ENCODE peak calls at places on chromosomes 12 and 14, in nine cellular contexts. P is HepG2, L is A549, R is sigmoid colon, C is GM12878, J is ovary, S is H1, M is stomach, H is K562. I is an unnamed sample.

GRCh38 chr12:114512351-114512750 is 106.4 kb upstream of the TBX5 start:
- DNase-seq in J (no peak), H (no peak), R (no peak), P (peak), C (no peak), S (no peak), L (peak), M (no peak), I (no peak)

GRCh38 chr12:24822121-24822899 is 126.6 kb downstream of the BCAT1 start:
- DNase-seq in P (no peak), R (no peak), C (peak), J (no peak), L (no peak), S (no peak), H (no peak), M (no peak), I (no peak)

GRCh38 chr12:54173066-54173726 is 15.6 kb downstream of the SMUG1 start:
- DNase-seq in J (peak), S (peak), L (no peak), M (peak), P (no peak), H (peak), C (no peak), R (peak), I (peak)

GRCh38 chr14:100967178-100967577 is 63.7 kb upstream of the RTL1 start:
- DNase-seq in H (no peak), C (no peak), J (no peak), S (no peak), P (no peak), L (no peak), R (no peak), M (no peak), I (no peak)

GRCh38 chr12:93979189-93979588 is 169.2 kb upstream of the PLXNC1 start:
- DNase-seq in J (no peak), H (no peak), L (peak), P (no peak), R (no peak), C (peak), S (no peak), M (peak), I (no peak)

GRCh38 chr12:42534184-42534838 is 55.2 kb downstream of the PRICKLE1 start:
- DNase-seq in J (no peak), C (no peak), H (no peak), L (no peak), P (no peak), S (no peak), M (no peak), R (no peak), I (no peak)

GRCh38 chr12:128025856-128026255 is 241.1 kb upstream of the TMEM132C start:
- DNase-seq in M (no peak), S (no peak), P (no peak), R (no peak), L (no peak), J (no peak), H (no peak), C (no peak), I (no peak)

GRCh38 chr12:79597910-79598309 is 92.9 kb downstream of the PAWR start:
- DNase-seq in M (no peak), J (no peak), R (no peak), C (no peak), P (peak), S (no peak), H (no peak), L (no peak), I (no peak)

GRCh38 chr12:124626841-124627502 is 59.6 kb upstream of the NCOR2 start:
- DNase-seq in R (peak), J (peak), H (no peak), P (no peak), S (no peak), L (no peak), M (peak), C (no peak), I (peak)

GRCh38 chr12:1920971-1921370 is 2.5 kb upstream of the CACNA2D4 start:
- DNase-seq in R (peak), P (no peak), M (peak), C (no peak), H (no peak), J (no peak), L (no peak), S (peak), I (no peak)

GRCh38 chr14:57346741-57347140 is 43.6 kb upstream of the NAA30 start:
- DNase-seq in S (no peak), H (no peak), R (no peak), P (peak), C (no peak), J (no peak), M (no peak), L (no peak), I (no peak)

GRCh38 chr14:100673085-100673806 is 53.4 kb upstream of the DLK1 start:
- DNase-seq in J (no peak), P (peak), C (no peak), S (peak), M (peak), R (no peak), H (no peak), L (no peak), I (no peak)

GRCh38 chr12:3437986-3438385 is 53.0 kb upstream of the PRMT8 start:
- DNase-seq in S (no peak), R (no peak), M (no peak), J (no peak), P (no peak), L (no peak), C (no peak), H (no peak), I (no peak)

GRCh38 chr12:50282581-50283229 is 615 bp downstream of the LIMA1 start:
- DNase-seq in M (no peak), S (no peak), R (no peak), C (no peak), L (no peak), P (no peak), J (no peak), H (peak), I (no peak)

GRCh38 chr12:95202691-95203476 is 14.4 kb downstream of the FGD6 start:
- DNase-seq in P (no peak), R (no peak), J (no peak), L (no peak), C (no peak), H (no peak), M (no peak), S (no peak), I (no peak)

GRCh38 chr12:3173008-3173553 is 95.9 kb downstream of the TSPAN9 start:
- DNase-seq in L (no peak), H (no peak), J (no peak), M (no peak), P (no peak), R (no peak), S (no peak), C (no peak), I (no peak)

GRCh38 chr14:77607741-77608302 is 8.6 kb downstream of the SPTLC2 start:
- DNase-seq in P (no peak), L (no peak), H (no peak), R (no peak), J (no peak), C (no peak), M (no peak), S (no peak), I (no peak)

GRCh38 chr12:110776410-110776809 is 33.7 kb upstream of the PPP1CC start:
- DNase-seq in M (no peak), C (peak), S (no peak), P (no peak), H (no peak), R (no peak), J (no peak), L (no peak), I (no peak)

GRCh38 chr14:74141703-74142102 is 56.9 kb downstream of the LIN52 start:
- DNase-seq in M (no peak), H (no peak), L (no peak), S (no peak), J (no peak), P (peak), C (no peak), R (no peak), I (peak)

GRCh38 chr12:19507823-19508222 is 68.5 kb downstream of the AEBP2 start:
- DNase-seq in J (no peak), H (no peak), P (no peak), C (no peak), R (no peak), S (no peak), L (peak), M (no peak), I (peak)

GRCh38 chr12:77847665-77848431 is 17.2 kb downstream of the NAV3 start:
- DNase-seq in S (no peak), M (no peak), H (no peak), L (no peak), C (peak), J (no peak), R (no peak), P (no peak), I (no peak)

GRCh38 chr14:79011091-79011919 is 841.1 kb downstream of the NRXN3 start:
- DNase-seq in P (peak), J (no peak), L (peak), C (no peak), R (no peak), M (no peak), H (peak), S (no peak), I (no peak)

DNA sequence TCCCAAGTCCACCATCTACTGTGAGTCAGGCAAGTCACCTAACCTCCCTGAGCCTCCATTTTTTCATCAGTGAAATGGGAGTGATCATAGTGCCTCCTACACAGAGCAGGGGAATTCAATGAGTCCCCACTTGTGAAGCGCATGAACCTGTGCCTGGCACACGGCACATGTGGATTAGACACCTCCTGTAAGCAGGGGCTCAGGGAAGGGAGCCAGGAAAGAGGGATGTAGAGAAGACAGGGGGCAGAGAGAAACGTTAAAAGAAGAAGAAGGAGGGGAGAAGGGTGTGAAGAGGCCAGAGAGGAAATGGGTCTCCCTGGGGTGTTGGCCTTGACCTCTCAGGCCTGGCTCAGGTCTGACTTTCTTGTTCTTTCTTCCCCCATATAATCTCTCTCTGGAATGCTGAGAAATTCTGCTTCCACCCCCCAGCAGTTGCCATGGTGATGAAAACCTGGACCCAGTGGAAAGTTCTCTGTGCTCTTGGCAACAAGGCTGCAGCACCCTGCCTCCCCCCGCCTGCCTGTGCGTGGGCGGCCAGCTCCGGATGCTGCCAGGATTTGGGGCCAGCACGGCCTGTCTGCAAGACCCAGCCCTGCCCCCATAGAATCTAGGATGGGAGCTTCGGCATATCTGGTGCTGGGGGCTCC is 94.5 kb downstream of the CALM1 start:
- DNase-seq in L (no peak), P (no peak), M (no peak), R (peak), J (peak), H (peak), C (no peak), S (peak), I (peak)
- TF ChIP-seq EP300 in L (no peak), P (no peak), M (no peak), R (no peak), J (no peak), H (no peak), C (no peak), S (no peak), I (peak)

DNA sequence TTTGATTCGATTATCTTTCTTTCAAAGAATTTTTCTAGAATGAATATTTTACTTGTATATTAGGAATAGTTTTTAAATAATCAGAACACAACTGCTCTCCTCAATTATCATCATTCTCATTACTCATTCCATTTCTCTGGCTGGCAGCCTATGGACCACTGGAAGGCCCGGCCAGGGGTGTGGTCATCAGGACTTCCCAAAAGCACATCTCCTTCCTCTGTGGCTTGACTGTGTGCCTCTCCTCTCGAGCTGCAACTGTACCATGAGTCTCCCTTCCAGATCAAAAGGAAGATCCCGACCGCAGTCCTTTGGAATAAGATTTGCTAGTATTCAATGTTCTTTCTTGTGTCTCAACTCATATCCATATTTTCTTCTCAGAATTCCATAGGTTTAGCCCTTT is 42.7 kb downstream of the DYRK2 start:
- DNase-seq in M (no peak), H (no peak), P (no peak), C (no peak), L (no peak), S (no peak), J (no peak), R (no peak), I (no peak)
- H3K27ac ChIP-seq in M (no peak), H (no peak), P (no peak), C (no peak), L (no peak), S (no peak), J (no peak), R (no peak), I (no peak)

GRCh38 chr14:61694039-61694438 is 1.3 kb upstream of the HIF1A start:
- DNase-seq in C (no peak), M (no peak), J (no peak), P (no peak), S (no peak), H (no peak), L (no peak), R (no peak), I (no peak)

GRCh38 chr14:61698216-61698980 is 3.1 kb downstream of the HIF1A start:
- DNase-seq in H (no peak), J (no peak), M (no peak), P (no peak), S (no peak), R (no peak), C (no peak), L (no peak), I (no peak)

GRCh38 chr14:61694830-61695694 is at the start of gene HIF1A:
- DNase-seq in P (peak), J (peak), H (peak), L (peak), R (peak), C (peak), S (peak), M (peak), I (peak)

GRCh38 chr14:61696753-61697318 is 1.5 kb downstream of the HIF1A start:
- DNase-seq in R (no peak), J (no peak), P (no peak), M (no peak), C (no peak), S (no peak), L (no peak), H (no peak), I (no peak)

DNA sequence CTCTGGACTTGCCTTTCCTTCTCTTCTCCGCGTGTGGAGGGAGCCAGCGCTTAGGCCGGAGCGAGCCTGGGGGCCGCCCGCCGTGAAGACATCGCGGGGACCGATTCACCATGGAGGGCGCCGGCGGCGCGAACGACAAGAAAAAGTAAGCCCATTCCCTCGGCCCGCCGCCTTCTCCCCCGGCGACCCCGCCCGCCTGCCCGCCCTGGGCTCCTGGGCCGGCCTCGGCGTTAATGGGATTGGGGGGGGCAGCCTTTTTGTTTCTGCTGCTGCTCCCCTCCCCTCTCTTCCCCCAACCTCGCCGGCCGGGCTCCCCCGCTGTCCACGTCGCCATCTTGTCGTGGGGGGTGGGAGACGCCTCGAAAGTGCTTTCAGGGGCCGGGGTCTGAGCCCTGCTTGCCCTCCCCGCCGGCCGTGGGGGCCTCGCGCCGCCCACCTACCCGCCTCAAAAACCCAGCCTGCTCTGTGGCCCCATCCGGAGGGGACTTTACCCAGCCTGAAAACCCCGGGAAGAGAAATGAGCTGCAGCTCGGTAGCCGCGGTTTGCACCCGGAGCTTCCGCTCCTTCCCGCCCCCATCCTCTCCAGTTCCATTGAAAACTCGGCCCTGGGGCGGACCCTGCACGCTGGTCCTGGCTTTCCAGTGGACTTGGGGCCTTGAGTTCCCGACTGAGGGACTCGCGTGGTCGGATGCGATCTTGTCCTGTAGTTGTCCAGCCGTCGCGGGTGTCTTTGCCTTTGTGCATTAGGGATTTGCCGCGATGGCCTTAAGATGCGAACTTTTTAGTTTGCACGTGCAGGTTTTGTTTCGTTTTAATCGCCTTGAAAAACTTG is 598 bp downstream of the HIF1A start:
- DNase-seq in P (peak), M (peak), S (peak), C (no peak), J (peak), R (peak), H (peak), L (peak), I (peak)
- TF ChIP-seq POLR2A in P (no peak), M (no peak), S (no peak), C (no peak), J (peak), R (no peak), H (no peak), L (peak), I (no peak)

DNA sequence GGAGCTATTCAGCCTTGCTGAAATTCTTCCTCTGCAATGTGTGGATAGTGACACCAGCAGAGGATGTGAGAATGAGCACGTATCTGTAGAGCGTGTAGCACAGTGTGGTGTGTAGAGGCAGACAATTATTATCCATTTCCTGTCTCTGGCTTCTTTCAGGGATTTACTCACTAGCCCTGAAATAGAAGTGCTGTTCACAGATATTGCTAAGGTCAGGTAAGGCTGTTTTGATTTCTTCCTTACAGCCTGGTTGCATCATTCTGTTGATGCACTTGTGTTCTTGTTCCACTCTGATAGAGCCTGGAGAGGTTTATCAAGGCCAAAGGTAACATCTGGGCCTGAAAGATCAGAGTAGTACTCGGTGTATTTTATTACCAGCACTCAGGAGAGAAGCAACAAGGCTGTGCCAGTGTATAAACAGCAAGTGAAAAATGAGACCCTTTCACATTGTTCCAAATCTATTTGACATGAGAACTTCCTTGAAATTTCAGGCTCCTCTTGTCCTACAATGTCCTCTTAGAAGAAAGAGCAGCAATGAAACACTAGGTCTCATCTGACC is 16.7 kb downstream of the ARG2 start:
- DNase-seq in S (no peak), P (no peak), R (no peak), J (no peak), L (no peak), C (peak), H (peak), M (no peak), I (no peak)
- TF ChIP-seq EP300 in S (no peak), P (no peak), R (no peak), J (no peak), L (no peak), C (no peak), H (peak), M (no peak), I (no peak)

I was measured in tibial nerve.